ENCODE peak calls at places on chromosomes 12 and 14, in nine cellular contexts. X is nephron progenitor cell, C is activated B cell treated with CpG ODN at 0.5 μM for 24 hours, N is mesothelial cell of epicardium, G is GM12865, A is keratinocyte, Y is lower leg skin, Q is neural crest cell, F is GM12864. J is an unnamed sample.
A peak's percentile ranks its signal among the peaks of the same experiment; 100 is the strongest.

GRCh38 chr12:6606331-6607131 is 648 bp downstream of the CHD4 start:
- DNase-seq in C (peak; percentile 56), N (peak; percentile 44), X (peak; percentile 69), G (peak; percentile 53), A (no peak), Q (peak; percentile 37), Y (peak; percentile 92), F (no peak), J (peak; percentile 85)

GRCh38 chr14:100467939-100468338 is 119.3 kb downstream of the BEGAIN start:
- DNase-seq in F (no peak), X (no peak), C (no peak), Y (peak; percentile 66), N (no peak), G (no peak), Q (no peak), A (no peak), J (peak; percentile 83)

GRCh38 chr14:24741871-24742270 is 107.9 kb upstream of the GZMB start:
- DNase-seq in G (no peak), C (no peak), Q (no peak), Y (no peak), X (no peak), N (no peak), F (no peak), A (peak; percentile 25), J (no peak)

GRCh38 chr12:56126732-56127239 is 1.3 kb upstream of the ESYT1 start:
- DNase-seq in C (no peak), A (no peak), N (no peak), X (no peak), Q (no peak), Y (no peak), F (no peak), G (peak; percentile 41), J (no peak)

GRCh38 chr14:99189201-99189801 is 82.7 kb downstream of the BCL11B start:
- DNase-seq in Y (no peak), Q (no peak), A (no peak), X (no peak), N (no peak), G (no peak), C (no peak), F (no peak), J (no peak)

GRCh38 chr12:53324113-53324778 is 2.8 kb upstream of the AAAS start:
- DNase-seq in G (peak; percentile 77), N (no peak), A (no peak), Q (no peak), F (peak; percentile 60), Y (no peak), C (peak; percentile 55), X (peak; percentile 44), J (no peak)

GRCh38 chr14:78848234-78848820 is 678.2 kb downstream of the NRXN3 start:
- DNase-seq in N (peak; percentile 23), Q (peak; percentile 59), C (no peak), X (peak; percentile 71), A (no peak), Y (no peak), F (no peak), G (peak; percentile 56), J (no peak)

GRCh38 chr14:42541535-42542001 is 934.9 kb downstream of the LRFN5 start:
- DNase-seq in A (no peak), Q (no peak), Y (no peak), X (no peak), N (no peak), G (no peak), C (no peak), F (no peak), J (no peak)

GRCh38 chr12:26298785-26299621 is 103.6 kb downstream of the SSPN start:
- DNase-seq in Q (no peak), A (no peak), C (no peak), F (peak; percentile 83), Y (no peak), X (no peak), N (no peak), G (peak; percentile 88), J (no peak)

GRCh38 chr12:130989391-130989790 is 35.7 kb downstream of the ADGRD1 start:
- DNase-seq in C (no peak), Y (peak; percentile 76), Q (no peak), G (no peak), A (no peak), X (no peak), F (no peak), N (no peak), J (no peak)

GRCh38 chr14:86575141-86575540 is 1045.2 kb downstream of the FLRT2 start:
- DNase-seq in F (no peak), A (no peak), N (no peak), Q (no peak), C (no peak), Y (no peak), X (no peak), G (no peak), J (no peak)

GRCh38 chr14:54981698-54982097 is 45.2 kb downstream of the WDHD1 start:
- DNase-seq in Y (no peak), A (no peak), C (no peak), F (no peak), G (no peak), X (no peak), N (no peak), Q (no peak), J (no peak)
- TF ChIP-seq CTCF in Y (no peak), A (no peak), C (no peak), F (no peak), G (no peak), X (peak; percentile 10), N (peak; percentile 74), Q (peak; percentile 65), J (peak; percentile 49)

GRCh38 chr12:50728417-50728816 is 35.5 kb upstream of the ATF1 start:
- DNase-seq in Q (no peak), G (no peak), N (no peak), A (no peak), Y (no peak), F (no peak), X (no peak), C (no peak), J (no peak)

GRCh38 chr12:50728841-50729240 is 35.1 kb upstream of the ATF1 start:
- DNase-seq in X (no peak), Y (no peak), F (no peak), G (no peak), C (no peak), N (no peak), Q (no peak), A (no peak), J (no peak)

GRCh38 chr12:50732591-50732990 is 31.3 kb upstream of the ATF1 start:
- DNase-seq in N (no peak), G (no peak), Y (no peak), X (no peak), Q (no peak), C (no peak), A (no peak), F (no peak), J (no peak)

GRCh38 chr12:50734409-50735263 is 29.3 kb upstream of the ATF1 start:
- DNase-seq in X (peak; percentile 30), C (no peak), F (no peak), A (no peak), Q (peak; percentile 23), Y (no peak), N (no peak), G (peak; percentile 43), J (no peak)

DNA sequence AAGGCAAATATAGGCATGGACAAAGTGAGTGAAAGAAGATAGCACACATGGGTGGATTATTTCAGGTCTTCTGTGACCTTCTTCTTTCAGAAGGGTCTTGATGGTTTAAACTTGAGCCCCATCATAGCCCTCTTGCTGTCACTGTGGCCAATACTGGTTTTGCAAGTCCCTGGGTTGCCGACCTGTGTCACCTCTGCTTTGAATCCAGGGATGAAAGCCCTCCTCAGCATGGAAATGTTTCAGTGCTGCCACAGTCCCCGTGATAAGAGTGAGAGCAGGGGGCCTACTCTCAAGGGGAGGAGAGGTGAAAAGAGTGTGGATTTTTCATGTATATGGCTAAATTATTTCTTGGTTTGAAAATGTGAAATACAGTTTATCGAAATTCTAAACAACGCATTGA is 30.2 kb upstream of the ATF1 start:
- DNase-seq in X (no peak), C (no peak), G (no peak), N (no peak), Y (no peak), Q (no peak), A (no peak), F (no peak), J (no peak)
- TF ChIP-seq CTCF in X (no peak), C (no peak), G (no peak), N (no peak), Y (no peak), Q (no peak), A (no peak), F (no peak), J (no peak)

DNA sequence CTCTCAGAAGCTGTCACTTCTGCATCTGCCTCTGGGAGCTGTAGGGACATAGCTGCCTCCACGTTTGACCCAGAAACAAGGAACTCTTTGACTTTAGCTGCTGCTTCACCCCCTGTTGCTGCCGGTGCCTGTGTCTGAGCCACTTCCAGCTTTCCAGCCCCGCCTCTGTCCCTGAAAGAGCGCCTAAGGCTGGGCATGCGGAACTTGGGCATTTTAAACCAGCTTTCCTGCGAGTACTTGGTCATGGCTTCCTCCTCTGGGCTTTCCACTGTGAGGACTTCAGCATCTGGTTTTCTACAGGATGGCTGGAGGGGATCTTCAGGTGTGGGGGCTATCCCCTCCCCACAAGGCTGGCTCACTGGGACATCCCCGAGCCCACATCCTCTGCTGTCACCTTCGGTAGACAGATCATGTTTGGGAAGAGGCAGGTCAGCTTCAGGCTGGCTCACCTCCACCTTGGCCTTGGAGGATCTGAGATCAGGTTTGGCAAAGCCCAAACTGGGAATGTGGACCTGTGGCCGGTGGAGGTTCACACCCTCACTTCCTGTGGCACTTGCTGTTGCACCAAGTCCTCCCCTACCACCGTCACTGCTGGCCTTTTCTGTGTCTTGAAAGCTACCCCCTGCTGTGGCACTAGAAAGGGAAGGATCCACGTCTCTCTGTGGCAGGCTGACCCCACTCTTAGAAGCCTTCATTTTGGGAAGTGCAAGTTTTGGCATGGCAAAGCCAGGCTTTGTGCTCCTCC is 15.2 kb downstream of the PLD4 start:
- DNase-seq in A (no peak), F (no peak), X (no peak), C (peak; percentile 10), G (no peak), Q (no peak), Y (peak; percentile 84), N (no peak), J (no peak)
- TF ChIP-seq CTCF in A (no peak), F (no peak), X (no peak), C (no peak), G (no peak), Q (no peak), Y (no peak), N (no peak), J (no peak)

DNA sequence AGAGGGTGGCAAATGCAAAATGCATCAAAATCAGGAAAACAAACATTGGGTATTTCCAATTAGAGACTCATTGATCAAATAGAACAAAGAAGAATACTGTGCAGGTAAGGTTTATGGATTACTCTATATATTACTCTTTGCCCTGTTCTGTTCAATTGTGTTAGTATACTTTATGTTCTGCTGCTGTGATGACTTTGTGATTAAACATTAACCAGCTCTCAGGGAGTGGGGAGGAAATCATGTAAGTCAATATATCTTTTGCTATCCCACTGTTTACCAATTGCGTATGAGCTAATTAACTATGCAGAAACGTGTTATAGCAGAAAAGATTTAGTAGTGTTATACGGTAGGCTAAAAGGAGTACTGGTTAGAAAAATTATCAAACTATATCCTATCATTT is 129.4 kb downstream of the PDE3A start:
- DNase-seq in G (no peak), Y (no peak), C (no peak), A (no peak), X (no peak), N (no peak), F (no peak), Q (no peak), J (no peak)
- TF ChIP-seq CTCF in G (no peak), Y (no peak), C (no peak), A (no peak), X (no peak), N (no peak), F (no peak), Q (no peak), J (no peak)

J was measured in osteocyte.